ENCODE peak calls at places on chromosomes 6 and 20, in six cellular contexts. B is lower lobe of right lung, L is glutamatergic neuron, X is GM13977, Y is activated B cell treated with CpG ODN at 0.5 μM for 24 hours, Z is GM06990. F is an unnamed sample.

GRCh38 chr6:141513830-141514229 is 618.9 kb upstream of the GJE1 start:
- DNase-seq in Y (no peak), L (no peak), X (no peak), Z (no peak), B (no peak), F (no peak)

GRCh38 chr20:10430000-10430466 is 4.0 kb downstream of the MKKS start:
- DNase-seq in B (no peak), Z (no peak), X (no peak), L (no peak), Y (no peak), F (no peak)

GRCh38 chr6:130513770-130514169 is 148.0 kb downstream of the TMEM200A start:
- DNase-seq in Y (no peak), L (no peak), Z (no peak), X (peak; percentile 19), B (no peak), F (peak; percentile 31)

GRCh38 chr6:11710221-11710836 is 68.3 kb downstream of the ADTRP start:
- DNase-seq in L (no peak), X (no peak), Z (no peak), B (no peak), Y (no peak), F (no peak)

GRCh38 chr20:64216036-64216435 is 39.5 kb upstream of the PCMTD2 start:
- DNase-seq in Y (no peak), L (no peak), B (no peak), Z (no peak), X (no peak), F (no peak)

GRCh38 chr6:364609-365540 is 26.7 kb upstream of the IRF4 start:
- DNase-seq in Y (no peak), Z (peak; percentile 80), L (no peak), X (peak; percentile 79), B (no peak), F (peak; percentile 79)

GRCh38 chr6:82720992-82721391 is 344.6 kb downstream of the UBE3D start:
- DNase-seq in Z (no peak), Y (no peak), B (no peak), X (no peak), L (no peak), F (no peak)

GRCh38 chr6:5215181-5215580 is 45.6 kb downstream of the LYRM4 start:
- DNase-seq in L (no peak), B (no peak), Y (no peak), X (no peak), Z (no peak), F (no peak)

GRCh38 chr20:46286977-46287376 is 21.3 kb downstream of the CDH22 start:
- DNase-seq in L (no peak), B (no peak), X (no peak), Y (no peak), Z (no peak), F (no peak)

GRCh38 chr6:5674723-5675122 is 332.0 kb downstream of the NRN1 start:
- DNase-seq in B (no peak), Y (no peak), X (no peak), L (no peak), Z (no peak), F (no peak)

GRCh38 chr6:131729550-131729949 is 18.7 kb upstream of the CTAGE9 start:
- DNase-seq in X (no peak), Y (no peak), L (no peak), B (no peak), Z (no peak), F (no peak)

GRCh38 chr6:42367353-42368011 is 84.2 kb downstream of the TRERF1 start:
- DNase-seq in X (peak; percentile 71), Z (peak; percentile 80), B (peak; percentile 55), Y (peak; percentile 25), L (no peak), F (peak; percentile 74)

GRCh38 chr20:23393999-23394775 is 27.1 kb downstream of the NAPB start:
- DNase-seq in B (no peak), L (no peak), X (no peak), Y (no peak), Z (no peak), F (no peak)

GRCh38 chr6:17871836-17872235 is 115.6 kb downstream of the KIF13A start:
- DNase-seq in X (no peak), L (no peak), Z (no peak), B (no peak), Y (no peak), F (no peak)

GRCh38 chr6:31971279-31971992 is 502 bp downstream of the DXO start:
- DNase-seq in L (no peak), B (peak; percentile 50), Z (no peak), X (no peak), Y (no peak), F (no peak)

GRCh38 chr6:6543181-6543879 is 45.2 kb upstream of the LY86 start:
- DNase-seq in Z (peak; percentile 35), Y (no peak), B (no peak), X (peak; percentile 66), L (no peak), F (peak; percentile 61)

GRCh38 chr20:14918281-14918680 is 580.9 kb upstream of the FLRT3 start:
- DNase-seq in X (no peak), B (no peak), Y (no peak), L (no peak), Z (no peak), F (no peak)

GRCh38 chr6:149317656-149318571 is at the start of gene TAB2:
- DNase-seq in B (peak; percentile 66), Z (peak; percentile 79), L (peak; percentile 74), Y (peak; percentile 57), X (peak; percentile 74), F (peak; percentile 72)

GRCh38 chr6:150118642-150119041 is 24.2 kb upstream of the PPP1R14C start:
- DNase-seq in B (no peak), Y (no peak), L (no peak), Z (no peak), X (no peak), F (no peak)

GRCh38 chr6:125220712-125221111 is 67.1 kb downstream of the TPD52L1 start:
- DNase-seq in Z (no peak), Y (no peak), L (no peak), B (no peak), X (no peak), F (no peak)

GRCh38 chr20:24490598-24490997 is 21.2 kb downstream of the SYNDIG1 start:
- DNase-seq in L (no peak), Y (no peak), Z (no peak), B (no peak), X (no peak), F (no peak)

GRCh38 chr6:29680416-29680815 is 536 bp downstream of the ZFP57 start:
- DNase-seq in X (no peak), Z (no peak), Y (no peak), L (no peak), B (no peak), F (no peak)

GRCh38 chr6:129684323-129684884 is 25.6 kb downstream of the ARHGAP18 start:
- DNase-seq in X (no peak), Z (no peak), L (no peak), B (no peak), Y (no peak), F (no peak)

GRCh38 chr6:75348882-75349261 is 64.3 kb upstream of the TMEM30A start:
- DNase-seq in Z (no peak), Y (no peak), B (no peak), L (no peak), X (no peak), F (no peak)

GRCh38 chr6:120055071-120055470 is 705.5 kb upstream of the MAN1A1 start:
- DNase-seq in X (no peak), Z (no peak), L (peak; percentile 16), Y (no peak), B (no peak), F (no peak)

GRCh38 chr6:162140453-162140852 is 587.1 kb downstream of the PRKN start:
- DNase-seq in B (no peak), Z (no peak), L (no peak), Y (no peak), X (no peak), F (no peak)

GRCh38 chr6:72367439-72367838 is 254.4 kb upstream of the KCNQ5 start:
- DNase-seq in X (no peak), L (no peak), Z (no peak), B (no peak), Y (no peak), F (no peak)

GRCh38 chr6:20370393-20370792 is 31.3 kb upstream of the E2F3 start:
- DNase-seq in B (no peak), X (no peak), Y (no peak), Z (no peak), L (no peak), F (no peak)

GRCh38 chr20:60238992-60239655 is 280.9 kb downstream of the CDH26 start:
- DNase-seq in X (no peak), Y (no peak), B (no peak), L (no peak), Z (no peak), F (no peak)

GRCh38 chr20:32476684-32477593 is 108.2 kb downstream of the NOL4L start:
- DNase-seq in X (no peak), B (peak; percentile 58), Y (no peak), Z (no peak), L (peak; percentile 20), F (no peak)

GRCh38 chr6:155710704-155711103 is 255.1 kb upstream of the NOX3 start:
- DNase-seq in X (no peak), L (no peak), B (no peak), Y (no peak), Z (no peak), F (no peak)

DNA sequence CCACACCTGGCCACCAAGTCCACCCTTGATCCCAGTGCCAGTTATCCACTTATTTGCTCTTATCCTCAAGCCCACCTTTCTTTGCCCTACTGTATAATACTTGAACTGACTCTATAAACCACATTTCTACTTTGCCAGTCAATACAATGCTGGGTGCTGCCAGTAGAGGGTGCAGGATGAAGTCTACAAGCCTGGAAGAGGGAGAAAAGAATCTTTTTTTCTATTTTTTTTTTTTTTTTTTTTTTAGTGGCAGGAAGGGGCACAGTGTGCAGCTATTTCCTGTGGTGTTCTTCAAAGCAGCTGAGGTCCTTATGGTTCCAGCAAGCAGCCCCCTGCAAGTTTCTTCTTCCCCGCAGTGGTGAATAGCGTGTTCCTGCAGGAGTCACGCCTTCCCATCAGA is 22.2 kb upstream of the GABRR1 start:
- DNase-seq in Y (no peak), Z (no peak), B (no peak), L (no peak), X (peak; percentile 51), F (peak; percentile 41)
- TF ChIP-seq CTCF in Y (no peak), Z (peak; percentile 65), B (no peak), L (peak; percentile 31), X (peak; percentile 42), F (peak; percentile 34)

GRCh38 chr20:62540504-62540903 is 64.7 kb upstream of the GATA5 start:
- DNase-seq in X (no peak), B (no peak), L (no peak), Y (no peak), Z (no peak), F (no peak)
- TF ChIP-seq CTCF in X (no peak), B (no peak), L (no peak), Y (no peak), Z (no peak), F (no peak)

GRCh38 chr6:117188627-117189201 is 76.6 kb upstream of the VGLL2 start:
- DNase-seq in Y (no peak), X (no peak), B (no peak), Z (no peak), L (no peak), F (no peak)
- TF ChIP-seq CTCF in Y (no peak), X (peak; percentile 50), B (no peak), Z (peak; percentile 60), L (peak; percentile 70), F (no peak)

DNA sequence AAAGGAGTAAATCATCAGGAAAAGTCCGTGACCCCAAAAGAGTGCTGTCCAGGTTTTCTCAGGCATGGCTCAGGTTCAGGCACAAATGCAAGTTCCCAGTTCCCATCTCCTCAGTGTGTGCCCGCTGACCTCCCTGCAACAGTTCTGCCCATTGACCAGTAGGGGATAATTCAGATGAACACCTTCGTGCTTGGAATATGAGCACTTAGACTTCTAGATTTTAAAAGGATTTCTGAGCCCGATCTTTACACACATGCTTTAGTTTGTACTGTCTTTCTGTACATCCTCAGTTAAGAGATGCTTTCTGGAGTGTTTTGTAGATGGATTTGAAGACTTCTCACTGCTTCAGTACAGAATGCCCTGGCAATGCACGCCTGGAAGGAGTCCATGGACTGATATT is 239.7 kb upstream of the PLCB4 start:
- DNase-seq in Z (no peak), Y (no peak), B (no peak), X (no peak), L (no peak), F (no peak)
- TF ChIP-seq CTCF in Z (peak; percentile 20), Y (no peak), B (no peak), X (no peak), L (peak; percentile 68), F (no peak)